ENCODE peak calls at places on chromosome 19, in five cellular contexts. One of them, this sample, is unnamed.

GRCh38 chr19:9782282-9782681 is 13.7 kb upstream of the ZNF846 start:
- DNase-seq in K562: no peak
- DNase-seq in GM23338: no peak
- DNase-seq in GM12878: no peak
- DNase-seq in HepG2: no peak
- DNase-seq in this sample: no peak

GRCh38 chr19:36421749-36422481 is 3.5 kb upstream of the ZFP82 start:
- DNase-seq in K562: no peak
- DNase-seq in GM23338: peak; percentile 23
- DNase-seq in GM12878: no peak
- DNase-seq in HepG2: no peak
- DNase-seq in this sample: no peak

GRCh38 chr19:49861127-49861526 is 6.2 kb downstream of the PNKP start:
- DNase-seq in K562: no peak
- DNase-seq in GM23338: peak; percentile 64
- DNase-seq in GM12878: no peak
- DNase-seq in HepG2: no peak
- DNase-seq in this sample: no peak

GRCh38 chr19:2549701-2550191 is 73.8 kb downstream of the GADD45B start:
- DNase-seq in K562: no peak
- DNase-seq in GM23338: no peak
- DNase-seq in GM12878: no peak
- DNase-seq in HepG2: no peak
- DNase-seq in this sample: no peak

GRCh38 chr19:40549007-40549708 is 27.5 kb upstream of the SHKBP1 start:
- DNase-seq in K562: peak; percentile 88
- DNase-seq in GM23338: peak; percentile 96
- DNase-seq in GM12878: no peak
- DNase-seq in HepG2: peak; percentile 49
- DNase-seq in this sample: peak; percentile 92

GRCh38 chr19:51830263-51830662 is 35.3 kb downstream of the FPR3 start:
- DNase-seq in K562: peak; percentile 46
- DNase-seq in GM23338: no peak
- DNase-seq in GM12878: no peak
- DNase-seq in HepG2: no peak
- DNase-seq in this sample: no peak

GRCh38 chr19:1045247-1045603 is 5.3 kb downstream of the ABCA7 start:
- DNase-seq in K562: peak; percentile 99
- DNase-seq in GM23338: peak; percentile 98
- DNase-seq in GM12878: no peak
- DNase-seq in HepG2: peak; percentile 89
- DNase-seq in this sample: peak; percentile 91

GRCh38 chr19:3095375-3096191 is 1.4 kb downstream of the GNA11 start:
- DNase-seq in K562: peak; percentile 68
- DNase-seq in GM23338: peak; percentile 92
- DNase-seq in GM12878: no peak
- DNase-seq in HepG2: peak; percentile 62
- DNase-seq in this sample: no peak

GRCh38 chr19:35973487-35973886 is 21.5 kb upstream of the SDHAF1 start:
- DNase-seq in K562: no peak
- DNase-seq in GM23338: no peak
- DNase-seq in GM12878: no peak
- DNase-seq in HepG2: no peak
- DNase-seq in this sample: no peak

GRCh38 chr19:51398096-51398704 is 7.8 kb upstream of the C19orf84 start:
- DNase-seq in K562: peak; percentile 43
- DNase-seq in GM23338: peak; percentile 70
- DNase-seq in GM12878: no peak
- DNase-seq in HepG2: peak; percentile 40
- DNase-seq in this sample: peak; percentile 49

GRCh38 chr19:39212377-39212742 is 8.3 kb upstream of the SYCN start:
- DNase-seq in K562: peak; percentile 75
- DNase-seq in GM23338: peak; percentile 88
- DNase-seq in GM12878: peak; percentile 2
- DNase-seq in HepG2: no peak
- DNase-seq in this sample: peak; percentile 76

GRCh38 chr19:10712041-10712440 is 5.8 kb upstream of the DNM2 start:
- DNase-seq in K562: no peak
- DNase-seq in GM23338: peak; percentile 84
- DNase-seq in GM12878: no peak
- DNase-seq in HepG2: no peak
- DNase-seq in this sample: no peak

GRCh38 chr19:2495651-2496316 is 19.9 kb downstream of the GADD45B start:
- DNase-seq in K562: no peak
- DNase-seq in GM23338: no peak
- DNase-seq in GM12878: no peak
- DNase-seq in HepG2: no peak
- DNase-seq in this sample: no peak

GRCh38 chr19:29614780-29615179 is 8.7 kb downstream of the POP4 start:
- DNase-seq in K562: no peak
- DNase-seq in GM23338: no peak
- DNase-seq in GM12878: no peak
- DNase-seq in HepG2: no peak
- DNase-seq in this sample: no peak

GRCh38 chr19:10211691-10212090 is 16.9 kb upstream of the DNMT1 start:
- DNase-seq in K562: no peak
- DNase-seq in GM23338: no peak
- DNase-seq in GM12878: no peak
- DNase-seq in HepG2: no peak
- DNase-seq in this sample: no peak

GRCh38 chr19:7191946-7192691 is 102.1 kb downstream of the INSR start:
- DNase-seq in K562: no peak
- DNase-seq in GM23338: no peak
- DNase-seq in GM12878: no peak
- DNase-seq in HepG2: no peak
- DNase-seq in this sample: no peak

GRCh38 chr19:4582112-4582553 is 22.6 kb upstream of the SEMA6B start:
- DNase-seq in K562: no peak
- DNase-seq in GM23338: peak; percentile 45
- DNase-seq in GM12878: no peak
- DNase-seq in HepG2: peak; percentile 67
- DNase-seq in this sample: no peak

GRCh38 chr19:4580021-4580901 is 20.8 kb upstream of the SEMA6B start:
- DNase-seq in K562: no peak
- DNase-seq in GM23338: peak; percentile 89
- DNase-seq in GM12878: no peak
- DNase-seq in HepG2: no peak
- DNase-seq in this sample: no peak

GRCh38 chr19:4582980-4583842 is 23.7 kb upstream of the SEMA6B start:
- DNase-seq in K562: no peak
- DNase-seq in GM23338: no peak
- DNase-seq in GM12878: no peak
- DNase-seq in HepG2: peak; percentile 78
- DNase-seq in this sample: no peak

GRCh38 chr19:4580961-4581380 is 21.5 kb upstream of the SEMA6B start:
- DNase-seq in K562: no peak
- DNase-seq in GM23338: no peak
- DNase-seq in GM12878: no peak
- DNase-seq in HepG2: no peak
- DNase-seq in this sample: no peak

GRCh38 chr19:4581381-4582111 is 22.1 kb upstream of the SEMA6B start:
- DNase-seq in K562: peak; percentile 76
- DNase-seq in GM23338: peak; percentile 72
- DNase-seq in GM12878: no peak
- DNase-seq in HepG2: no peak
- DNase-seq in this sample: no peak
- TF ChIP-seq JUNB in K562: no peak
- TF ChIP-seq JUNB in GM23338: no peak
- TF ChIP-seq JUNB in GM12878: no peak
- TF ChIP-seq JUNB in HepG2: no peak
- TF ChIP-seq JUNB in this sample: no peak

DNA sequence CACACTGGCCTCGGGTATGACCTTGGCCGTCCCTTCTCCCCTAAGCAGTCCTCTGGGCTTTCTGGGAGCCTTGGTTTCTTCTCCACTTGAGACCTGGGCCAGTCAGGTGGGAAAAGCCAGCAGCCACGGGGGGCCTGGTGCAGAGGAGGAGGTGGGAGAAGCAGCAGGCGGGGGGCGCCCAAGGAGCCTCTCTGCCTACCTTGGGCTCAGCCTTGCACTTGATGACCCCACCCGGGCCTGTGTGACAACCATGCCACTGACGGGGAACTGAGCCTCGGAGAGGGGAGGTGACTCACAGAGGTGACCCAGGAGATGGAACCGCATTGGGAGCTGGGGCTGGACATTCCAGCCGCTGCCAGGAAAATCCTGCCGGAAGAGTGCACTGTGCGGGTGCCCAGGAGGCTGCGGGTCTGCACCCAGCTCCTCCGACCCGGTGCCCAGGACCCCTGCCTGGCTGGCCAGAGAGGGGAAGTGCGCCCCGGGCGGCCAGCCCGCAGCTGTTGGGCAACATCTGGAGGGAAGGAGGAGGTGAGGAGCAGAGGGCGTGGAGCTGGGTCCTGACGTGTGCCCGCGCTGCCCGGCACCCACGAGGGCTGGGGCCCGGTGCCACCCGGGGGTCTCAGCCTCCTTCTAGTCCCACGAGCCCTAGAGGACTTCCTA is 23.4 kb upstream of the SLC7A10 start:
- DNase-seq in K562: no peak
- DNase-seq in GM23338: no peak
- DNase-seq in GM12878: no peak
- DNase-seq in HepG2: peak; percentile 53
- DNase-seq in this sample: peak; percentile 90
- TF ChIP-seq JUNB in K562: no peak
- TF ChIP-seq JUNB in GM23338: no peak
- TF ChIP-seq JUNB in GM12878: no peak
- TF ChIP-seq JUNB in HepG2: no peak
- TF ChIP-seq JUNB in this sample: no peak

GRCh38 chr19:16542045-16542893 is at the start of gene CHERP:
- DNase-seq in K562: peak; percentile 97
- DNase-seq in GM23338: peak; percentile 97
- DNase-seq in GM12878: peak; percentile 72
- DNase-seq in HepG2: peak; percentile 87
- DNase-seq in this sample: peak; percentile 67

GRCh38 chr19:16541526-16542044 is 652 bp downstream of the CHERP start:
- DNase-seq in K562: peak; percentile 17
- DNase-seq in GM23338: peak; percentile 48
- DNase-seq in GM12878: no peak
- DNase-seq in HepG2: no peak
- DNase-seq in this sample: no peak

GRCh38 chr19:16540948-16541347 is 1.3 kb downstream of the CHERP start:
- DNase-seq in K562: no peak
- DNase-seq in GM23338: no peak
- DNase-seq in GM12878: no peak
- DNase-seq in HepG2: peak; percentile 35
- DNase-seq in this sample: no peak

GRCh38 chr19:16544468-16545231 is 2.4 kb upstream of the CHERP start:
- DNase-seq in K562: no peak
- DNase-seq in GM23338: no peak
- DNase-seq in GM12878: no peak
- DNase-seq in HepG2: no peak
- DNase-seq in this sample: no peak

DNA sequence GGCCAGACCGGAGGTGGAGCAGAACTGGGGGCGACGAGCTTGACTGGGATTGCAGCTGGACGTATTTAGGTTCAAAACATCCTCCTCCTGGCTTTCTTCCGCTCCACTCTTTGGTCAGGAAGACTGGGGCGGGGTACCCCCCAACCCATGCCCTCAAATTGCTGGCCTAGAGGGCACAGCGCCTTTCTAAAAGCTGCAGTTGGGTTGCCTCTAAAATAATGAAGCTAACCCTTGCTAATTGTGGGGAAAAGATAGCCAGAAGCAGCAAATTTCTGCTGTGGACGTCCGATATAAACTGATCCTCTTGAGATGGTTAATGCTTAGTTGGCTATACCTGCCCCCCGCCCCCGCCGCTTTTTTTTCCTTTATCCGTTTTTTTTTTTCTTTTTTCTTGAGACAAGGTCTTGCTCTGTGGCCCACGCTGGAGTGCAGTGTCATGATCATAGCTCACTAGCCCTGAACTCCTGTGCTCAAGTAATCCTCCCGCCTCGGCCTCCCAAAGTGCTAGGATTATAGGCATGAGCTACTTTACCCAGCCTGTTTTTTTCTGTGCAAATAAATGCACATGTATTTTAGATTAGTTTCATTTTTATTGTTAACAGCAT is 759 bp upstream of the CHERP start:
- DNase-seq in K562: peak; percentile 64
- DNase-seq in GM23338: no peak
- DNase-seq in GM12878: no peak
- DNase-seq in HepG2: no peak
- DNase-seq in this sample: no peak
- TF ChIP-seq JUNB in K562: no peak
- TF ChIP-seq JUNB in GM23338: no peak
- TF ChIP-seq JUNB in GM12878: no peak
- TF ChIP-seq JUNB in HepG2: no peak
- TF ChIP-seq JUNB in this sample: no peak

DNA sequence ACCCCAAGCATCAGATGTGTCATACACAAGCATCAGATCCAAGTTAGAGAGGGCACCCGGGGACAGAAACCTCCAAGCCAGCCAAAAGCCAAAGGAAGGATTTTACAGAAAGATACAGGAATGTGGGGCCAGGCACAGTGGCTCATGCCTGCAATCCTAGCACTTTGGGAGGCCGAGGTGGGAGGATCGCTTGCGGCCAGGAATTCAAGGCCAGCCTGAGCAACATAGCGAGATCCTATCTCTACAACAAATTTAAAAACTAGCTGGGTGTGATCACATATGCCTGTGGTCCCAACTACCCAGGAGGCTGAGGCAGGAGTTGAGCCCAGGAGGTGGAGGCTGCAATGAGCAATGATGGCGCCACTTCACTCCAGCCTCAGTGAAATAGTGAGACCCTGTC is 1.8 kb upstream of the PVR start:
- DNase-seq in K562: no peak
- DNase-seq in GM23338: no peak
- DNase-seq in GM12878: no peak
- DNase-seq in HepG2: no peak
- DNase-seq in this sample: no peak
- TF ChIP-seq JUNB in K562: no peak
- TF ChIP-seq JUNB in GM23338: no peak
- TF ChIP-seq JUNB in GM12878: no peak
- TF ChIP-seq JUNB in HepG2: no peak
- TF ChIP-seq JUNB in this sample: no peak